ENCODE peak calls at places on chromosomes 1 and 21, in nine cellular contexts. One of them, this sample, is unnamed.

GRCh38 chr1:98264727-98265126 is 343.9 kb upstream of the DPYD start:
- DNase-seq in WTC11: no peak
- DNase-seq in fibroblast of the aortic adventitia: no peak
- DNase-seq in cardiac fibroblast: no peak
- DNase-seq in gastrocnemius medialis: no peak
- DNase-seq in brain microvascular endothelial cell: no peak
- DNase-seq in left ventricle myocardium inferior: no peak
- DNase-seq in tibial artery: no peak
- DNase-seq in endothelial cell of umbilical vein: no peak
- DNase-seq in this sample: no peak

GRCh38 chr1:164780111-164780510 is 221.1 kb downstream of the PBX1 start:
- DNase-seq in fibroblast of the aortic adventitia: no peak
- DNase-seq in cardiac fibroblast: no peak
- DNase-seq in gastrocnemius medialis: no peak
- DNase-seq in WTC11: no peak
- DNase-seq in tibial artery: no peak
- DNase-seq in left ventricle myocardium inferior: no peak
- DNase-seq in brain microvascular endothelial cell: no peak
- DNase-seq in endothelial cell of umbilical vein: no peak
- DNase-seq in this sample: no peak

GRCh38 chr1:84956097-84956496 is 40.8 kb downstream of the MCOLN2 start:
- DNase-seq in endothelial cell of umbilical vein: no peak
- DNase-seq in left ventricle myocardium inferior: no peak
- DNase-seq in gastrocnemius medialis: no peak
- DNase-seq in cardiac fibroblast: no peak
- DNase-seq in tibial artery: no peak
- DNase-seq in fibroblast of the aortic adventitia: no peak
- DNase-seq in WTC11: no peak
- DNase-seq in brain microvascular endothelial cell: no peak
- DNase-seq in this sample: no peak

GRCh38 chr1:6260433-6260934 is 414 bp downstream of the GPR153 start:
- DNase-seq in endothelial cell of umbilical vein: peak; percentile 19
- DNase-seq in tibial artery: no peak
- DNase-seq in fibroblast of the aortic adventitia: no peak
- DNase-seq in brain microvascular endothelial cell: no peak
- DNase-seq in left ventricle myocardium inferior: peak; percentile 41
- DNase-seq in WTC11: no peak
- DNase-seq in cardiac fibroblast: no peak
- DNase-seq in gastrocnemius medialis: no peak
- DNase-seq in this sample: no peak

GRCh38 chr1:110879758-110880606 is 7.0 kb downstream of the CD53 start:
- DNase-seq in left ventricle myocardium inferior: no peak
- DNase-seq in endothelial cell of umbilical vein: no peak
- DNase-seq in fibroblast of the aortic adventitia: no peak
- DNase-seq in WTC11: no peak
- DNase-seq in gastrocnemius medialis: no peak
- DNase-seq in tibial artery: no peak
- DNase-seq in brain microvascular endothelial cell: no peak
- DNase-seq in cardiac fibroblast: no peak
- DNase-seq in this sample: peak; percentile 15

GRCh38 chr1:207152792-207153434 is 48.9 kb downstream of the C4BPA start:
- DNase-seq in tibial artery: no peak
- DNase-seq in left ventricle myocardium inferior: no peak
- DNase-seq in WTC11: no peak
- DNase-seq in cardiac fibroblast: no peak
- DNase-seq in endothelial cell of umbilical vein: no peak
- DNase-seq in gastrocnemius medialis: no peak
- DNase-seq in fibroblast of the aortic adventitia: peak; percentile 33
- DNase-seq in brain microvascular endothelial cell: no peak
- DNase-seq in this sample: no peak

GRCh38 chr21:15614757-15615156 is 115.0 kb upstream of the USP25 start:
- DNase-seq in WTC11: no peak
- DNase-seq in fibroblast of the aortic adventitia: no peak
- DNase-seq in brain microvascular endothelial cell: no peak
- DNase-seq in gastrocnemius medialis: no peak
- DNase-seq in left ventricle myocardium inferior: no peak
- DNase-seq in cardiac fibroblast: no peak
- DNase-seq in tibial artery: no peak
- DNase-seq in endothelial cell of umbilical vein: no peak
- DNase-seq in this sample: no peak

GRCh38 chr1:26839339-26839722 is 12.8 kb downstream of the ZDHHC18 start:
- DNase-seq in fibroblast of the aortic adventitia: no peak
- DNase-seq in WTC11: no peak
- DNase-seq in endothelial cell of umbilical vein: no peak
- DNase-seq in tibial artery: no peak
- DNase-seq in left ventricle myocardium inferior: no peak
- DNase-seq in brain microvascular endothelial cell: no peak
- DNase-seq in cardiac fibroblast: no peak
- DNase-seq in gastrocnemius medialis: no peak
- DNase-seq in this sample: no peak

GRCh38 chr1:171251042-171251740 is 2.9 kb downstream of the FMO1 start:
- DNase-seq in gastrocnemius medialis: no peak
- DNase-seq in endothelial cell of umbilical vein: peak; percentile 16
- DNase-seq in WTC11: peak; percentile 40
- DNase-seq in tibial artery: no peak
- DNase-seq in brain microvascular endothelial cell: peak; percentile 17
- DNase-seq in left ventricle myocardium inferior: no peak
- DNase-seq in cardiac fibroblast: peak; percentile 23
- DNase-seq in fibroblast of the aortic adventitia: peak; percentile 8
- DNase-seq in this sample: peak; percentile 68

GRCh38 chr1:238823416-238823815 is 563.0 kb upstream of the CHRM3 start:
- DNase-seq in tibial artery: no peak
- DNase-seq in cardiac fibroblast: no peak
- DNase-seq in endothelial cell of umbilical vein: no peak
- DNase-seq in brain microvascular endothelial cell: no peak
- DNase-seq in left ventricle myocardium inferior: no peak
- DNase-seq in WTC11: no peak
- DNase-seq in gastrocnemius medialis: no peak
- DNase-seq in fibroblast of the aortic adventitia: no peak
- DNase-seq in this sample: no peak

GRCh38 chr1:194331758-194332157 is 1145.3 kb upstream of the B3GALT2 start:
- DNase-seq in cardiac fibroblast: no peak
- DNase-seq in brain microvascular endothelial cell: no peak
- DNase-seq in endothelial cell of umbilical vein: no peak
- DNase-seq in fibroblast of the aortic adventitia: no peak
- DNase-seq in tibial artery: no peak
- DNase-seq in WTC11: no peak
- DNase-seq in left ventricle myocardium inferior: no peak
- DNase-seq in gastrocnemius medialis: no peak
- DNase-seq in this sample: peak; percentile 15

GRCh38 chr21:18274370-18274769 is 29.7 kb downstream of the CHODL start:
- DNase-seq in gastrocnemius medialis: no peak
- DNase-seq in endothelial cell of umbilical vein: no peak
- DNase-seq in fibroblast of the aortic adventitia: no peak
- DNase-seq in tibial artery: no peak
- DNase-seq in brain microvascular endothelial cell: no peak
- DNase-seq in left ventricle myocardium inferior: no peak
- DNase-seq in WTC11: no peak
- DNase-seq in cardiac fibroblast: no peak
- DNase-seq in this sample: no peak

GRCh38 chr1:28036431-28036830 is 52.0 kb downstream of the EYA3 start:
- DNase-seq in endothelial cell of umbilical vein: no peak
- DNase-seq in tibial artery: no peak
- DNase-seq in gastrocnemius medialis: no peak
- DNase-seq in left ventricle myocardium inferior: no peak
- DNase-seq in brain microvascular endothelial cell: no peak
- DNase-seq in cardiac fibroblast: no peak
- DNase-seq in WTC11: no peak
- DNase-seq in fibroblast of the aortic adventitia: no peak
- DNase-seq in this sample: peak; percentile 13

GRCh38 chr21:43645414-43645891 is 13.8 kb downstream of the HSF2BP start:
- DNase-seq in WTC11: peak; percentile 23
- DNase-seq in left ventricle myocardium inferior: no peak
- DNase-seq in endothelial cell of umbilical vein: peak; percentile 84
- DNase-seq in cardiac fibroblast: peak; percentile 95
- DNase-seq in fibroblast of the aortic adventitia: peak; percentile 84
- DNase-seq in brain microvascular endothelial cell: peak; percentile 84
- DNase-seq in gastrocnemius medialis: peak; percentile 56
- DNase-seq in tibial artery: peak; percentile 72
- DNase-seq in this sample: peak; percentile 88
- TF ChIP-seq CTCF in WTC11: no peak
- TF ChIP-seq CTCF in left ventricle myocardium inferior: peak; percentile 68
- TF ChIP-seq CTCF in endothelial cell of umbilical vein: peak; percentile 49
- TF ChIP-seq CTCF in cardiac fibroblast: peak; percentile 71
- TF ChIP-seq CTCF in fibroblast of the aortic adventitia: peak; percentile 70
- TF ChIP-seq CTCF in brain microvascular endothelial cell: peak; percentile 82
- TF ChIP-seq CTCF in gastrocnemius medialis: peak; percentile 19
- TF ChIP-seq CTCF in tibial artery: peak; percentile 41
- TF ChIP-seq CTCF in this sample: peak; percentile 56

GRCh38 chr1:118716775-118717174 is 271.4 kb downstream of the TBX15 start:
- DNase-seq in left ventricle myocardium inferior: no peak
- DNase-seq in brain microvascular endothelial cell: no peak
- DNase-seq in tibial artery: no peak
- DNase-seq in endothelial cell of umbilical vein: no peak
- DNase-seq in WTC11: no peak
- DNase-seq in gastrocnemius medialis: no peak
- DNase-seq in cardiac fibroblast: peak; percentile 6
- DNase-seq in fibroblast of the aortic adventitia: peak; percentile 0
- DNase-seq in this sample: peak; percentile 10
- TF ChIP-seq CTCF in left ventricle myocardium inferior: peak; percentile 43
- TF ChIP-seq CTCF in brain microvascular endothelial cell: no peak
- TF ChIP-seq CTCF in tibial artery: no peak
- TF ChIP-seq CTCF in endothelial cell of umbilical vein: no peak
- TF ChIP-seq CTCF in WTC11: no peak
- TF ChIP-seq CTCF in gastrocnemius medialis: no peak
- TF ChIP-seq CTCF in cardiac fibroblast: no peak
- TF ChIP-seq CTCF in fibroblast of the aortic adventitia: no peak
- TF ChIP-seq CTCF in this sample: no peak

DNA sequence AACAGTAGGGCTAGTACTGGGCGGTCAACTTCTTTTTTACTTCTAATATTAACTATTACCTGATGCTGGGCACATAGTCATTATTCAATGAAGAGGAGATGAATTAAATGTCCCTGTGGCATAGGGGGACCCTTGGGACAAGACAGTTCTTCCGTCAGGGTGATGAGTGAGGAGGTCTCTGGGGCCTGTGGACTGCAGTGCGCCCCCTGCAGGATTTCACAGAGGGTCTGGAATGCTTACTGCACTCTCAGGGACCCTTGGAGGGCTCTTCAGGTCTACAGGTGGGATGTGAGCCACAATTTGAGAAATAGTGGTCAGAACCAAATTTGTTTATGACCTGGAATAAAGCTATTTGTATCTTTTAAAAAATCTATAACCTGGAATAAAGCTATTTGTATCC is 149.4 kb downstream of the FAM78B start:
- DNase-seq in cardiac fibroblast: no peak
- DNase-seq in tibial artery: no peak
- DNase-seq in WTC11: peak; percentile 69
- DNase-seq in endothelial cell of umbilical vein: no peak
- DNase-seq in brain microvascular endothelial cell: no peak
- DNase-seq in fibroblast of the aortic adventitia: no peak
- DNase-seq in left ventricle myocardium inferior: no peak
- DNase-seq in gastrocnemius medialis: no peak
- DNase-seq in this sample: no peak
- TF ChIP-seq CTCF in cardiac fibroblast: no peak
- TF ChIP-seq CTCF in tibial artery: no peak
- TF ChIP-seq CTCF in WTC11: peak; percentile 78
- TF ChIP-seq CTCF in endothelial cell of umbilical vein: no peak
- TF ChIP-seq CTCF in brain microvascular endothelial cell: no peak
- TF ChIP-seq CTCF in fibroblast of the aortic adventitia: no peak
- TF ChIP-seq CTCF in left ventricle myocardium inferior: no peak
- TF ChIP-seq CTCF in gastrocnemius medialis: no peak
- TF ChIP-seq CTCF in this sample: no peak

GRCh38 chr1:16289959-16290358 is 53.0 kb upstream of the CPLANE2 start:
- DNase-seq in WTC11: no peak
- DNase-seq in gastrocnemius medialis: no peak
- DNase-seq in brain microvascular endothelial cell: no peak
- DNase-seq in left ventricle myocardium inferior: no peak
- DNase-seq in tibial artery: no peak
- DNase-seq in fibroblast of the aortic adventitia: no peak
- DNase-seq in endothelial cell of umbilical vein: no peak
- DNase-seq in cardiac fibroblast: no peak
- DNase-seq in this sample: peak; percentile 9
- TF ChIP-seq CTCF in WTC11: no peak
- TF ChIP-seq CTCF in gastrocnemius medialis: no peak
- TF ChIP-seq CTCF in brain microvascular endothelial cell: no peak
- TF ChIP-seq CTCF in left ventricle myocardium inferior: no peak
- TF ChIP-seq CTCF in tibial artery: no peak
- TF ChIP-seq CTCF in fibroblast of the aortic adventitia: no peak
- TF ChIP-seq CTCF in endothelial cell of umbilical vein: no peak
- TF ChIP-seq CTCF in cardiac fibroblast: no peak
- TF ChIP-seq CTCF in this sample: no peak

DNA sequence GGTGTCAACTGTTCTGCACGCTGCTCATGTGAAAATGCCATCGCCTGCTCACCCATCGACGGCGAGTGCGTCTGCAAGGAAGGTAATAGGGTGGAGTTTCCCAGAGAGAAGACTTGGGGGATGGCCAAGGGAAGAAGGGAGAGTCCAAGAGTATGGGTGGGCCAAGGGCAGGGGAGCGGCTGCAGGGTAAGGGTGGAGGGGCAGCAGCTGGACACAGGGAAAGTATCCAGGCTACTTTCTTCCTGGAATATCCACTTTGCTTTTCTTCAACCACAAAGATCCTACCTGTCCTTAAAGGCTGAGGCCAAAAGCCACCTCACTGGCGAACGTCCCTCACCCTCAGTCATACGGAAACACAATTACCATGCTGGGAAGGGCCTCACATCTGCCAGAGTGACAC is 11.5 kb upstream of the LRRC71 start:
- DNase-seq in endothelial cell of umbilical vein: no peak
- DNase-seq in WTC11: no peak
- DNase-seq in left ventricle myocardium inferior: no peak
- DNase-seq in tibial artery: no peak
- DNase-seq in fibroblast of the aortic adventitia: no peak
- DNase-seq in gastrocnemius medialis: no peak
- DNase-seq in brain microvascular endothelial cell: no peak
- DNase-seq in cardiac fibroblast: no peak
- DNase-seq in this sample: no peak
- TF ChIP-seq CTCF in endothelial cell of umbilical vein: no peak
- TF ChIP-seq CTCF in WTC11: no peak
- TF ChIP-seq CTCF in left ventricle myocardium inferior: no peak
- TF ChIP-seq CTCF in tibial artery: no peak
- TF ChIP-seq CTCF in fibroblast of the aortic adventitia: no peak
- TF ChIP-seq CTCF in gastrocnemius medialis: no peak
- TF ChIP-seq CTCF in brain microvascular endothelial cell: no peak
- TF ChIP-seq CTCF in cardiac fibroblast: no peak
- TF ChIP-seq CTCF in this sample: no peak

This sample was measured in MCF 10A.